ENCODE peak calls at places on chromosomes 11 and 22, in six cellular contexts. One of them, this sample, is unnamed.

GRCh38 chr22:50694766-50695420 is 22.3 kb downstream of the SHANK3 start:
- DNase-seq in GM12891: no peak
- DNase-seq in SK-N-SH: no peak
- DNase-seq in HepG2: no peak
- DNase-seq in K562: no peak
- DNase-seq in H1: no peak
- DNase-seq in this sample: no peak

GRCh38 chr11:747176-748006 is at the start of gene TALDO1:
- DNase-seq in H1: peak
- DNase-seq in HepG2: peak
- DNase-seq in K562: peak
- DNase-seq in SK-N-SH: peak
- DNase-seq in GM12891: peak
- DNase-seq in this sample: peak

GRCh38 chr11:2510626-2511402 is 66.0 kb downstream of the KCNQ1 start:
- DNase-seq in SK-N-SH: peak
- DNase-seq in GM12891: peak
- DNase-seq in HepG2: no peak
- DNase-seq in H1: no peak
- DNase-seq in K562: peak
- DNase-seq in this sample: peak

GRCh38 chr22:20186871-20187546 is 36.2 kb upstream of the CCDC188 start:
- DNase-seq in HepG2: no peak
- DNase-seq in H1: no peak
- DNase-seq in SK-N-SH: no peak
- DNase-seq in GM12891: no peak
- DNase-seq in K562: no peak
- DNase-seq in this sample: no peak

GRCh38 chr22:23501244-23501643 is 78.8 kb downstream of the IGLL1 start:
- DNase-seq in K562: no peak
- DNase-seq in GM12891: no peak
- DNase-seq in SK-N-SH: no peak
- DNase-seq in H1: no peak
- DNase-seq in HepG2: no peak
- DNase-seq in this sample: no peak

GRCh38 chr11:42239102-42239501 is 779.6 kb upstream of the LRRC4C start:
- DNase-seq in HepG2: no peak
- DNase-seq in SK-N-SH: no peak
- DNase-seq in K562: no peak
- DNase-seq in H1: no peak
- DNase-seq in GM12891: no peak
- DNase-seq in this sample: no peak

GRCh38 chr22:35510481-35510934 is 30.1 kb upstream of the RASD2 start:
- DNase-seq in H1: no peak
- DNase-seq in GM12891: no peak
- DNase-seq in K562: no peak
- DNase-seq in SK-N-SH: no peak
- DNase-seq in HepG2: no peak
- DNase-seq in this sample: no peak

GRCh38 chr22:38431266-38432010 is 23.6 kb downstream of the KCNJ4 start:
- DNase-seq in HepG2: peak
- DNase-seq in SK-N-SH: no peak
- DNase-seq in H1: no peak
- DNase-seq in GM12891: no peak
- DNase-seq in K562: no peak
- DNase-seq in this sample: no peak

GRCh38 chr11:10659339-10660216 is 34.0 kb downstream of the IRAG1 start:
- DNase-seq in HepG2: peak
- DNase-seq in H1: no peak
- DNase-seq in SK-N-SH: no peak
- DNase-seq in K562: peak
- DNase-seq in GM12891: no peak
- DNase-seq in this sample: no peak

GRCh38 chr11:104968856-104969776 is 742 bp upstream of the CASP4 start:
- DNase-seq in HepG2: peak
- DNase-seq in SK-N-SH: no peak
- DNase-seq in H1: peak
- DNase-seq in GM12891: no peak
- DNase-seq in K562: no peak
- DNase-seq in this sample: no peak

GRCh38 chr11:91664521-91664920 is 560.1 kb upstream of the FAT3 start:
- DNase-seq in SK-N-SH: no peak
- DNase-seq in GM12891: no peak
- DNase-seq in K562: no peak
- DNase-seq in H1: no peak
- DNase-seq in HepG2: no peak
- DNase-seq in this sample: no peak

GRCh38 chr11:46478196-46478595 is 86.6 kb upstream of the CHRM4 start:
- DNase-seq in HepG2: no peak
- DNase-seq in GM12891: no peak
- DNase-seq in H1: no peak
- DNase-seq in K562: no peak
- DNase-seq in SK-N-SH: no peak
- DNase-seq in this sample: no peak

GRCh38 chr11:115499241-115499799 is 4.9 kb downstream of the CADM1 start:
- DNase-seq in HepG2: no peak
- DNase-seq in GM12891: no peak
- DNase-seq in SK-N-SH: peak
- DNase-seq in H1: no peak
- DNase-seq in K562: no peak
- DNase-seq in this sample: no peak

GRCh38 chr11:95193541-95193940 is 37.5 kb downstream of the SESN3 start:
- DNase-seq in GM12891: no peak
- DNase-seq in H1: no peak
- DNase-seq in HepG2: no peak
- DNase-seq in SK-N-SH: no peak
- DNase-seq in K562: no peak
- DNase-seq in this sample: no peak

DNA sequence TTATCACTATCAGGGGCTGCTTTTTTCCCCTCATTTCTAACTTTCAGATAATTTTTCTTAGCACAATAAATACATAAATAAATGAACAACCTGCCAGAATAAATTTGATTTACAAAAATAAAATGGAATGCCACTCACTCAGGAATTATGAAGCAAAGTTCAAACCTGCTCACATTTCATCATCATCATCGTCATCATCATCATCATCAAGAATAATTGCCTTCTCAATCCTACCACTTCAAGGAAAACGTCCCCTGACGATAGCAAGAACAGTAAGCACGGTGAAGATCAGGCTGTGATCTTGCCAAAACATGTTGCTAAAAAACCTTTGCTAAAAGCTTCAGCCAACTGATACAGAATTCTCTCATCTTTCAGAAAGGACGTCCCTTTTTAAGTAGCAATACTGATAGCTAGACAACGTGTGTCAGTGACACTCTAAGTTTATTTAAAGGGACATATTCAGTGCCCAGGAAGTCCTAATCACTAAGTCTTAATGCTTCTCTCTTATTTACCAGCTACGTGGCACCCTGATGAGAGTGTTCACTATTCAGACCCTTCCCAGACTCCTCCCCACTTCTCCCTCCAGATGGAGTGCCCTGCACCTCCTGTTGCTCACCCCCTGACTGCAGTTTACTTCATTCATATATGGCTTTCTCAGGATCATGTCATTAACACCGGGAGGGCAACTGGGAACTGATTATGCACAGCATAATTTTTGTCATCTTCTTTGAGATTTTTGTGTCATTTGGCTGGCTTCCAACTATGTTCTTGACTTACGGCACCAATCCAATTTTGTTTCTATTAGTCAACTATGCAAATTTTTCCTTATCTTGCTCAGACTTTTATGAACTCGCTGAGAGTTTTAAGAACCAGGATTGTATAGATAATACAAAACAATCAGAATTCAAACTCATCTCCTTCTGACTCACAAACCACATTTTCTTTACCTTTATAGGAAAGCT is 200.1 kb upstream of the GUCY1A2 start:
- DNase-seq in SK-N-SH: no peak
- DNase-seq in K562: no peak
- DNase-seq in GM12891: no peak
- DNase-seq in HepG2: no peak
- DNase-seq in H1: no peak
- DNase-seq in this sample: no peak
- TF ChIP-seq TAF1 in SK-N-SH: no peak
- TF ChIP-seq TAF1 in K562: no peak
- TF ChIP-seq TAF1 in GM12891: no peak
- TF ChIP-seq TAF1 in HepG2: no peak
- TF ChIP-seq TAF1 in H1: no peak
- TF ChIP-seq TAF1 in this sample: no peak

DNA sequence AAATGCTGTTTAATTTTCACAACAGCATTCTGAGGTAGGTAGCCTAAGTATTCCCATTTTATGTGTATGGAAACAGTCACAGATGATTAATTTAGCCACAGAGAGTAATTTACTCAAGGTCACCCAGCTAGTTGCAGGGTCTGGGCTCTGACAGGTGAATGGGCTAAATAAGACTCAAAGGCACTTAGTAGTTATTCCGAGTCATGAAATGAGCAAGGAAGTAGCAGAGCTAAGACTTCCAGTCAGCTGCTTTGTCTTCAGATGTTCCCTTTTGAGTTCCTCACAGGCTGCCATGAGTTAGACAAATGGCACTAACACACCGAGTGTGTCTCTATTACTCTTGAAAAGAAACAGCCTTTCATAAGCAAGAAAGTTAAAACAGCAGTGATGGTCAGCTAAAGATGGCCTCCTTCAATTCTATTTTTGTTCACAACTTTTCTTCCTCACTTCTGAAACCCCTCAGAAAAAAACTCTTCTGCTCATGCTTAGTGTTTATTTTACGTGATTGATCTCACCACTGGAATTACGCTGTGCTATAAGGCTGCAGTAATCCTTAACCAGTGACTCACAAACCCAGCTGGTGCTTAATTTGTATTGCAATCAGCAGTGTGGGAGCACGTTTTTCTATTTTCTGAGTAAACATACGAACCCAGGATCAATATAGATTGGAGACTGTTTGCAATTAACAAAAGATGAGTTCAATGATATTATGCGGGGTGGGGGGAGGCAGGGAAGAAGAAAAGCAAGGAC is 389.2 kb downstream of the AASDHPPT start:
- DNase-seq in HepG2: peak
- DNase-seq in GM12891: no peak
- DNase-seq in SK-N-SH: no peak
- DNase-seq in K562: no peak
- DNase-seq in H1: no peak
- DNase-seq in this sample: no peak
- TF ChIP-seq TAF1 in HepG2: no peak
- TF ChIP-seq TAF1 in GM12891: no peak
- TF ChIP-seq TAF1 in SK-N-SH: no peak
- TF ChIP-seq TAF1 in K562: no peak
- TF ChIP-seq TAF1 in H1: no peak
- TF ChIP-seq TAF1 in this sample: no peak

GRCh38 chr22:41411021-41411851 is 29.5 kb downstream of the TEF start:
- DNase-seq in SK-N-SH: no peak
- DNase-seq in H1: no peak
- DNase-seq in HepG2: no peak
- DNase-seq in GM12891: no peak
- DNase-seq in K562: no peak
- DNase-seq in this sample: no peak
- TF ChIP-seq TAF1 in SK-N-SH: no peak
- TF ChIP-seq TAF1 in H1: no peak
- TF ChIP-seq TAF1 in HepG2: no peak
- TF ChIP-seq TAF1 in GM12891: no peak
- TF ChIP-seq TAF1 in K562: no peak
- TF ChIP-seq TAF1 in this sample: no peak

GRCh38 chr11:120122921-120123683 is 14.8 kb downstream of the TRIM29 start:
- DNase-seq in H1: no peak
- DNase-seq in SK-N-SH: no peak
- DNase-seq in GM12891: no peak
- DNase-seq in HepG2: no peak
- DNase-seq in K562: no peak
- DNase-seq in this sample: no peak
- TF ChIP-seq TAF1 in H1: no peak
- TF ChIP-seq TAF1 in SK-N-SH: no peak
- TF ChIP-seq TAF1 in GM12891: no peak
- TF ChIP-seq TAF1 in HepG2: no peak
- TF ChIP-seq TAF1 in K562: no peak
- TF ChIP-seq TAF1 in this sample: no peak

GRCh38 chr11:75262961-75263852 is 22.6 kb downstream of the TPBGL start:
- DNase-seq in HepG2: no peak
- DNase-seq in H1: no peak
- DNase-seq in SK-N-SH: no peak
- DNase-seq in GM12891: no peak
- DNase-seq in K562: no peak
- DNase-seq in this sample: no peak
- TF ChIP-seq TAF1 in HepG2: no peak
- TF ChIP-seq TAF1 in H1: no peak
- TF ChIP-seq TAF1 in SK-N-SH: no peak
- TF ChIP-seq TAF1 in GM12891: no peak
- TF ChIP-seq TAF1 in K562: no peak
- TF ChIP-seq TAF1 in this sample: no peak

GRCh38 chr11:100618914-100619313 is 68.2 kb upstream of the ARHGAP42 start:
- DNase-seq in SK-N-SH: no peak
- DNase-seq in HepG2: no peak
- DNase-seq in K562: no peak
- DNase-seq in H1: no peak
- DNase-seq in GM12891: no peak
- DNase-seq in this sample: no peak

GRCh38 chr11:100622404-100622803 is 64.7 kb upstream of the ARHGAP42 start:
- DNase-seq in H1: no peak
- DNase-seq in K562: no peak
- DNase-seq in SK-N-SH: no peak
- DNase-seq in GM12891: no peak
- DNase-seq in HepG2: no peak
- DNase-seq in this sample: no peak

GRCh38 chr11:100624346-100624745 is 62.7 kb upstream of the ARHGAP42 start:
- DNase-seq in GM12891: no peak
- DNase-seq in SK-N-SH: no peak
- DNase-seq in HepG2: no peak
- DNase-seq in K562: no peak
- DNase-seq in H1: no peak
- DNase-seq in this sample: no peak

GRCh38 chr11:100625041-100625440 is 62.0 kb upstream of the ARHGAP42 start:
- DNase-seq in HepG2: no peak
- DNase-seq in SK-N-SH: no peak
- DNase-seq in H1: no peak
- DNase-seq in GM12891: no peak
- DNase-seq in K562: no peak
- DNase-seq in this sample: no peak

GRCh38 chr11:100619484-100619883 is 67.6 kb upstream of the ARHGAP42 start:
- DNase-seq in GM12891: no peak
- DNase-seq in H1: no peak
- DNase-seq in HepG2: no peak
- DNase-seq in SK-N-SH: no peak
- DNase-seq in K562: no peak
- DNase-seq in this sample: no peak
- TF ChIP-seq TAF1 in GM12891: no peak
- TF ChIP-seq TAF1 in H1: no peak
- TF ChIP-seq TAF1 in HepG2: no peak
- TF ChIP-seq TAF1 in SK-N-SH: no peak
- TF ChIP-seq TAF1 in K562: no peak
- TF ChIP-seq TAF1 in this sample: no peak

This sample was measured in GM12892.